ENCODE peak calls at places on chromosomes 16 and 17, in ten cellular contexts. Z is AG10803; L is activated CD8-positive, alpha-beta T cell treated with anti-CD3 and anti-CD28 coated beads for 36 hours; M is IMR-90; E is stimulated activated CD4-positive, alpha-beta T cell treated with anti-CD3 and anti-CD28 coated beads, Interleukin-2, amount 100 ng/mL, for 24 hours; Q is activated CD4-positive, alpha-beta T cell treated with anti-CD3 and anti-CD28 coated beads for 24 hours; H is H7; O is HTR-8/SVneo; W is NCI-H2029 treated with DMSO at 0.1 percent for 48 hours; T is COLO829. B is an unnamed sample.

GRCh38 chr16:56974549-56975300 is 13.0 kb downstream of the CETP start:
- DNase-seq in Z (no peak), L (no peak), T (no peak), E (no peak), O (no peak), M (no peak), Q (no peak), W (no peak), H (peak), B (no peak)

GRCh38 chr17:70313031-70313430 is 143.7 kb downstream of the KCNJ2 start:
- DNase-seq in L (no peak), E (no peak), O (no peak), W (no peak), M (peak), Z (peak), H (no peak), Q (no peak), T (no peak), B (no peak)

GRCh38 chr16:77823067-77823466 is 34.7 kb downstream of the VAT1L start:
- DNase-seq in H (no peak), Q (no peak), E (no peak), L (no peak), O (no peak), M (no peak), Z (no peak), W (no peak), T (no peak), B (no peak)

GRCh38 chr16:86882586-86883280 is 304.4 kb downstream of the FOXL1 start:
- DNase-seq in Z (peak), T (no peak), M (peak), Q (no peak), W (no peak), O (peak), H (no peak), L (no peak), E (no peak), B (no peak)

GRCh38 chr17:35568561-35568960 is 7.9 kb upstream of the SLFN14 start:
- DNase-seq in Q (no peak), W (no peak), O (no peak), M (peak), H (peak), Z (peak), L (peak), T (peak), E (peak), B (no peak)

GRCh38 chr17:82236142-82236971 is 7.5 kb downstream of the SLC16A3 start:
- DNase-seq in W (peak), H (peak), M (peak), L (peak), T (no peak), Z (no peak), E (peak), Q (peak), O (no peak), B (peak)

GRCh38 chr17:83194761-83195329 is 115.4 kb downstream of the METRNL start:
- DNase-seq in T (no peak), E (no peak), Q (no peak), Z (peak), H (no peak), L (peak), O (no peak), M (no peak), W (no peak), B (peak)

GRCh38 chr17:67569873-67570272 is 147.9 kb upstream of the NOL11 start:
- DNase-seq in W (no peak), M (no peak), H (no peak), L (no peak), O (no peak), T (no peak), E (no peak), Z (no peak), Q (no peak), B (no peak)

GRCh38 chr17:5472511-5472910 is 3.7 kb upstream of the DHX33 start:
- DNase-seq in E (no peak), M (no peak), H (no peak), Q (no peak), W (no peak), O (no peak), Z (no peak), T (no peak), L (no peak), B (no peak)

GRCh38 chr16:26394409-26394808 is 672.3 kb upstream of the C16orf82 start:
- DNase-seq in Q (no peak), M (no peak), H (no peak), O (no peak), W (no peak), E (no peak), T (no peak), L (no peak), Z (no peak), B (no peak)

B was measured in uterus.